ENCODE peak calls at places on chromosomes 4 and X, in nine cellular contexts. E, R, N, K, I, Q, B, O and Z are unnamed samples.

GRCh38 chrX:12988797-12989196 is 13.9 kb downstream of the TMSB4X start:
- DNase-seq in E (peak; percentile 63), R (peak; percentile 70), N (no peak), K (no peak), I (no peak), Q (no peak), B (no peak), O (no peak), Z (no peak)

GRCh38 chr4:1251773-1252066 is 2.8 kb upstream of the CTBP1 start:
- DNase-seq in E (no peak), R (no peak), N (no peak), K (peak; percentile 39), I (no peak), Q (no peak), B (no peak), O (no peak), Z (no peak)

GRCh38 chrX:13110427-13111324 is 66.3 kb upstream of the FAM9C start:
- DNase-seq in E (no peak), R (no peak), N (no peak), K (no peak), I (no peak), Q (no peak), B (no peak), O (no peak), Z (peak; percentile 29)

GRCh38 chr4:82217986-82218715 is 155.6 kb downstream of the HNRNPD start:
- DNase-seq in E (no peak), R (no peak), N (no peak), K (no peak), I (no peak), Q (no peak), B (no peak), O (no peak), Z (no peak)

GRCh38 chrX:44152867-44153266 is 179.7 kb upstream of the NDP start:
- DNase-seq in E (no peak), R (no peak), N (no peak), K (no peak), I (no peak), Q (no peak), B (no peak), O (no peak), Z (no peak)

GRCh38 chr4:6263541-6264540 is 5.8 kb upstream of the WFS1 start:
- DNase-seq in E (peak; percentile 61), R (peak; percentile 59), N (no peak), K (no peak), I (no peak), Q (peak; percentile 72), B (no peak), O (peak; percentile 79), Z (no peak)

GRCh38 chr4:179678093-179678804 is 2236.0 kb upstream of the AGA start:
- DNase-seq in E (no peak), R (no peak), N (no peak), K (no peak), I (no peak), Q (no peak), B (no peak), O (no peak), Z (no peak)

GRCh38 chr4:68304731-68305130 is 45.2 kb downstream of the YTHDC1 start:
- DNase-seq in E (no peak), R (no peak), N (no peak), K (no peak), I (no peak), Q (no peak), B (no peak), O (no peak), Z (no peak)

GRCh38 chrX:149274516-149275105 is 230.5 kb downstream of the IDS start:
- DNase-seq in E (no peak), R (no peak), N (no peak), K (peak; percentile 46), I (no peak), Q (no peak), B (no peak), O (no peak), Z (no peak)

GRCh38 chr4:79241846-79242245 is 84.0 kb downstream of the NAA11 start:
- DNase-seq in E (no peak), R (no peak), N (no peak), K (no peak), I (no peak), Q (no peak), B (no peak), O (no peak), Z (no peak)

GRCh38 chr4:25843340-25844097 is 19.3 kb downstream of the SEL1L3 start:
- DNase-seq in E (peak; percentile 86), R (no peak), N (no peak), K (no peak), I (peak; percentile 81), Q (peak; percentile 20), B (no peak), O (no peak), Z (peak; percentile 63)

GRCh38 chr4:25839687-25840086 is 23.1 kb downstream of the SEL1L3 start:
- DNase-seq in E (no peak), R (no peak), N (no peak), K (no peak), I (no peak), Q (no peak), B (no peak), O (no peak), Z (no peak)

GRCh38 chr4:25845841-25846653 is 16.7 kb downstream of the SEL1L3 start:
- DNase-seq in E (no peak), R (no peak), N (no peak), K (no peak), I (no peak), Q (no peak), B (no peak), O (no peak), Z (no peak)

GRCh38 chr4:25844957-25845712 is 17.7 kb downstream of the SEL1L3 start:
- DNase-seq in E (no peak), R (no peak), N (no peak), K (no peak), I (no peak), Q (no peak), B (no peak), O (no peak), Z (no peak)

GRCh38 chr4:25842229-25842840 is 20.5 kb downstream of the SEL1L3 start:
- DNase-seq in E (no peak), R (no peak), N (peak; percentile 70), K (no peak), I (no peak), Q (no peak), B (no peak), O (no peak), Z (no peak)
- H3K36me3 ChIP-seq in E (peaks cover 23% of the 10 kb centered on the region), R (no peaks in the 10 kb centered on the region), N (peaks cover 2% of the 10 kb centered on the region), K (no peaks in the 10 kb centered on the region), I (peaks cover 12% of the 10 kb centered on the region), Q (no peaks in the 10 kb centered on the region), B (no peaks in the 10 kb centered on the region), O (no peaks in the 10 kb centered on the region), Z (no peaks in the 10 kb centered on the region)

DNA sequence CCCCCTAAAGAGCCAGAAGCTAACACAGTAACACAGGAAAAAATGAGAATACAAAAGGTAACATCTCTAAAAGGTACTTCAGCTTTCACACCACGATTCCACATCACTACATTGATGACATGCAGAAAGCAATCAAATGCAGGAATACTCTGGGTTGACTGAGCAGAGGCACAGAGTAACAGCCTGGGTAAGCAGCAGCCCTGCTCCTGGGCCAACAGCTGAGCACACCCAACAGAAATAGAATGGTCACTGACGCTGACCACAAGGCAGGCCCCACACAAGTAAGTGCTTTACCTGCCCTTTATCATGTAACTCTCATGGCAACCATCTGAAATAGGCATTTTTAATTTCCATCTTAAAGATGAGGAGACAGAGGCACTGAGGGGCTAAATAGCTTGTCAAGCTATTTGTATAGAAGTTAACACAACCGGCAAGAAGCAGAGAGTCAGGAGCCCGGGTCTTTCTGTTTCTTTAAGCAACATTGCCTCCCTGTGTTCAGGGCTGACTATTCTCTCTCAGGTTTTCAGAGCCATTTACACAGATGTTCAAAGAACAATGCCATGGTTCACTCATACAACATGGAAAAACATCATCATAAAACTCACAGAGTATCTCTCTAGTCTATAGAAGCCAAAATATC is 168.9 kb downstream of the ZNF674 start:
- DNase-seq in E (no peak), R (peak; percentile 50), N (no peak), K (no peak), I (no peak), Q (no peak), B (no peak), O (no peak), Z (no peak)
- TF ChIP-seq CTCF in E (no peak), R (no peak), N (peak; percentile 56), K (peak; percentile 11), I (peak; percentile 33), Q (no peak), B (peak; percentile 39), O (no peak), Z (no peak)

GRCh38 chrX:71543316-71543715 is 10.4 kb downstream of the OGT start:
- DNase-seq in E (no peak), R (no peak), N (no peak), K (no peak), I (no peak), Q (no peak), B (no peak), O (no peak), Z (no peak)

GRCh38 chrX:71541546-71542022 is 8.7 kb downstream of the OGT start:
- DNase-seq in E (no peak), R (no peak), N (no peak), K (no peak), I (no peak), Q (no peak), B (no peak), O (no peak), Z (no peak)

GRCh38 chrX:71540801-71541545 is 8.1 kb downstream of the OGT start:
- DNase-seq in E (no peak), R (no peak), N (no peak), K (no peak), I (no peak), Q (no peak), B (no peak), O (no peak), Z (no peak)

GRCh38 chrX:71542411-71542810 is 9.5 kb downstream of the OGT start:
- DNase-seq in E (no peak), R (no peak), N (no peak), K (no peak), I (no peak), Q (no peak), B (no peak), O (no peak), Z (no peak)

GRCh38 chrX:71542825-71543224 is 9.9 kb downstream of the OGT start:
- DNase-seq in E (no peak), R (no peak), N (no peak), K (no peak), I (no peak), Q (no peak), B (no peak), O (no peak), Z (no peak)
- H3K36me3 ChIP-seq in E (peaks cover 43% of the 10 kb centered on the region), R (no peaks in the 10 kb centered on the region), N (no peaks in the 10 kb centered on the region), K (peaks cover 40% of the 10 kb centered on the region), I (peaks cover 29% of the 10 kb centered on the region), Q (peaks cover 51% of the 10 kb centered on the region), B (peaks cover 7% of the 10 kb centered on the region), O (no peaks in the 10 kb centered on the region), Z (peaks cover 14% of the 10 kb centered on the region)

DNA sequence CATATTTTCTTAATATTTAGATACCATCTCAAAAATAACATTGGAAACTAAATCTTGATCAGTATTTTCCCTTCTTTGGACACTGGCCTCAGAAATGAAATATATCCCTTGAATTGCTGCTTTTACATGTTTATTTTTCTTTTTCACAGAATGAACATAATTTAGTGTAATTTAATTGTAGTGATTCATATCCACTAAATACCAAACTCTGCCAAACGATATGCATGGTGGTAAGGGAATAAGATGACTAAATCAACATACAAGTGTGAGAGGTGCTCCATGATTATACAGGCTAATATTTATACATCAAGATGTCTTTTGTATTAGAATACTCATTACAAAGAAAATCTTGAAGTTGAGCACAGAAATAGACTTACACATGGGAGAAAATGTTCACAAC is 216.8 kb upstream of the PACRGL start:
- DNase-seq in E (no peak), R (no peak), N (no peak), K (no peak), I (no peak), Q (no peak), B (no peak), O (no peak), Z (no peak)
- TF ChIP-seq CTCF in E (no peak), R (no peak), N (no peak), K (no peak), I (no peak), Q (no peak), B (no peak), O (no peak), Z (no peak)